ENCODE peak calls at places on chromosomes 12 and 14, in nine cellular contexts. X is left lung, L is esophagus squamous epithelium, W is fibroblast of pulmonary artery, I is GM10248, P is GM23338, U is RWPE1, B is right atrium auricular region, N is glutamatergic neuron. Z is an unnamed sample.
A peak's percentile ranks its signal among the peaks of the same experiment; 100 is the strongest.

GRCh38 chr12:54306925-54307731 is 6.3 kb upstream of the NFE2 start:
- DNase-seq in L (peak; percentile 29), B (peak; percentile 79), P (peak; percentile 65), I (no peak), N (no peak), W (peak; percentile 82), U (peak; percentile 87), X (peak; percentile 97), Z (peak; percentile 42)

GRCh38 chr12:111412007-111412829 is 6.5 kb downstream of the SH2B3 start:
- DNase-seq in L (no peak), N (no peak), B (no peak), X (no peak), I (no peak), U (no peak), W (no peak), P (peak; percentile 81), Z (no peak)

GRCh38 chr12:101823891-101824290 is 6.9 kb downstream of the GNPTAB start:
- DNase-seq in I (peak; percentile 60), X (peak; percentile 55), N (peak; percentile 38), P (peak; percentile 87), U (peak; percentile 53), B (peak; percentile 64), L (no peak), W (peak; percentile 20), Z (no peak)

GRCh38 chr12:60535363-60535762 is 939.5 kb downstream of the SLC16A7 start:
- DNase-seq in P (no peak), B (no peak), X (no peak), W (no peak), L (no peak), U (no peak), N (no peak), I (no peak), Z (peak; percentile 27)

GRCh38 chr14:78618379-78618778 is 448.2 kb downstream of the NRXN3 start:
- DNase-seq in N (peak; percentile 23), X (no peak), U (no peak), P (no peak), L (no peak), I (no peak), W (no peak), B (no peak), Z (no peak)

GRCh38 chr12:108589028-108589839 is 8.7 kb downstream of the TMEM119 start:
- DNase-seq in N (no peak), B (no peak), I (no peak), W (peak; percentile 50), L (no peak), U (no peak), X (no peak), P (no peak), Z (peak; percentile 38)

GRCh38 chr14:31159682-31160296 is 47.8 kb downstream of the HECTD1 start:
- DNase-seq in N (no peak), L (no peak), I (no peak), B (no peak), X (no peak), U (no peak), P (no peak), W (no peak), Z (no peak)

GRCh38 chr14:32657081-32657480 is 281.6 kb upstream of the NPAS3 start:
- DNase-seq in B (peak; percentile 63), P (no peak), L (no peak), W (peak; percentile 80), X (peak; percentile 63), I (peak; percentile 3), U (peak; percentile 14), N (no peak), Z (peak; percentile 16)

GRCh38 chr14:96122496-96122895 is 82.1 kb upstream of the BDKRB2 start:
- DNase-seq in P (no peak), I (no peak), X (no peak), B (peak; percentile 28), N (peak; percentile 33), W (no peak), L (no peak), U (no peak), Z (peak; percentile 82)

GRCh38 chr12:67879937-67880336 is 109.3 kb upstream of the IFNG-AS1 start:
- DNase-seq in I (no peak), W (no peak), U (no peak), X (no peak), B (no peak), P (no peak), L (no peak), N (no peak), Z (no peak)

GRCh38 chr12:124884587-124885438 is 21.1 kb upstream of the SCARB1 start:
- DNase-seq in W (no peak), X (no peak), N (no peak), B (no peak), L (no peak), P (peak; percentile 63), U (no peak), I (peak; percentile 59), Z (no peak)

GRCh38 chr14:70707138-70708038 is 65.7 kb downstream of the TTC9 start:
- DNase-seq in U (peak; percentile 67), P (peak; percentile 30), I (peak; percentile 61), L (no peak), N (no peak), B (no peak), W (peak; percentile 14), X (peak; percentile 52), Z (no peak)

GRCh38 chr14:100714205-100714781 is 12.4 kb upstream of the DLK1 start:
- DNase-seq in B (no peak), X (no peak), U (no peak), P (no peak), L (no peak), W (no peak), I (no peak), N (no peak), Z (no peak)

GRCh38 chr12:40566246-40566645 is 126.0 kb upstream of the CNTN1 start:
- DNase-seq in X (no peak), U (no peak), P (no peak), N (no peak), L (no peak), W (no peak), B (no peak), I (no peak), Z (no peak)

GRCh38 chr12:123900898-123901376 is 71.7 kb downstream of the CCDC92 start:
- DNase-seq in X (no peak), I (no peak), N (no peak), W (no peak), U (no peak), B (no peak), P (peak; percentile 78), L (no peak), Z (no peak)

GRCh38 chr12:95114766-95115450 is 41.5 kb upstream of the NR2C1 start:
- DNase-seq in N (no peak), W (no peak), U (no peak), B (no peak), P (peak; percentile 62), X (no peak), L (no peak), I (no peak), Z (no peak)

GRCh38 chr12:57899010-57899662 is 42.2 kb upstream of the ATP23 start:
- DNase-seq in U (peak; percentile 77), W (peak; percentile 53), L (no peak), N (no peak), X (peak; percentile 57), I (peak; percentile 82), P (no peak), B (no peak), Z (no peak)

GRCh38 chr14:46985529-46986137 is 334.1 kb upstream of the RPL10L start:
- DNase-seq in X (no peak), N (no peak), P (peak; percentile 1), B (no peak), I (no peak), W (no peak), U (no peak), L (no peak), Z (no peak)

GRCh38 chr12:55034218-55034617 is 14.4 kb downstream of the NEUROD4 start:
- DNase-seq in B (no peak), N (peak; percentile 69), X (no peak), W (no peak), P (no peak), L (no peak), I (no peak), U (no peak), Z (no peak)

GRCh38 chr14:52868911-52869611 is 77.7 kb upstream of the GNPNAT1 start:
- DNase-seq in N (no peak), P (no peak), L (no peak), W (no peak), I (no peak), B (no peak), X (no peak), U (no peak), Z (no peak)

GRCh38 chr12:51047655-51048540 is at the start of gene LETMD1:
- DNase-seq in I (peak; percentile 94), U (peak; percentile 98), P (peak; percentile 96), B (peak; percentile 97), L (peak; percentile 79), X (peak; percentile 95), W (peak; percentile 99), N (peak; percentile 89), Z (peak; percentile 94)
- TF ChIP-seq CTCF in I (peak; percentile 92), U (peak; percentile 94), P (peak; percentile 76), B (peak; percentile 96), L (peak; percentile 77), X (peak; percentile 83), W (peak; percentile 81), N (peak; percentile 85), Z (peak; percentile 94)

GRCh38 chr14:72173038-72173720 is 240.9 kb downstream of the RGS6 start:
- DNase-seq in L (no peak), X (no peak), B (no peak), I (no peak), P (no peak), N (no peak), W (no peak), U (no peak), Z (no peak)
- TF ChIP-seq CTCF in L (no peak), X (no peak), B (no peak), I (no peak), P (no peak), N (no peak), W (no peak), U (no peak), Z (no peak)

DNA sequence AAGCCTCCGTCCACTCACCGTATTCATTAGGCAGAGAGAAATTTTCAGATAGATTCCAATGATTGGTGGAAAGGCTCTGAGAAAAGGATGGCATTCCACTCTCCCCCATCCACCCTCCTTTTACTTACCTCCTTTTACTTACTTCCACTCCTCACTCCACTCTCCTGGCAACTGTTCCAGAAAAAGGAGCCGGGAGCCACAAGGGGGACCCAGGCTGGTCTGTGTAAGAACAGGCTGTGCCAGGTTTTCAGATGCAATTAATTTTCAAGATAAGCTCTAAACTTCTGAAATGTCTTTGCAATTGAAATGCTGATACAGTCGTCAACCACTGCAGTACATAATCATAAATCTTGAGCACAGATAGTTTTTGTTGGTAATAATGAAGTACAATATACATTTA is 248.8 kb downstream of the ANO6 start:
- DNase-seq in W (peak; percentile 13), I (no peak), B (no peak), U (no peak), N (no peak), X (no peak), P (peak; percentile 55), L (no peak), Z (no peak)
- TF ChIP-seq CTCF in W (peak; percentile 15), I (no peak), B (no peak), U (no peak), N (no peak), X (no peak), P (peak; percentile 52), L (no peak), Z (no peak)

DNA sequence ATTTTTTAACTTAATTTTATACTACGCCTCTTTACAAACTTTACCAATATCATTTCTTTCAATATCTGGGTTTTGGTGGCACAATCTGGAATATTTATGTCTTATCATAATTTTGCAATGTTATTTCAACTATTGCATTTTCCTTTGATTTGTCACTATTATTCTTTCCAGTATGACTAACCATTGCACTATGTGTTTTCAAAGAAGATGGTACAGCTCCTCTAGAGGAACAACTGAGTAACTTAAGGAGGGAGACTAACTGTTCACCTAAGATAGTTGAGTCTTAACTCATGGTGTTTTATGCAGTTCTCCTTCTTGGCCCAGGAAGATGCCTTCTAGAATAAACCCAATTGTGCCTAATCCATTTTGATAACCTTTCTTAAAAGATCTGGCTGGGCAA is 60.5 kb upstream of the KIF21A start:
- DNase-seq in B (no peak), X (no peak), L (no peak), U (peak; percentile 72), I (no peak), N (no peak), P (peak; percentile 10), W (peak; percentile 75), Z (no peak)
- TF ChIP-seq CTCF in B (no peak), X (no peak), L (no peak), U (peak; percentile 8), I (no peak), N (no peak), P (peak; percentile 33), W (peak; percentile 54), Z (no peak)

Z was measured in AG09319.